ENCODE peak calls at places on chromosome 19, in four cellular contexts. S, R, D and A are unnamed samples.

GRCh38 chr19:49409441-49410029 is 13.7 kb downstream of the PTH2 start:
- DNase-seq in S (no peak), R (no peak), D (no peak), A (no peak)

GRCh38 chr19:13461536-13461935 is 44.7 kb downstream of the CACNA1A start:
- DNase-seq in S (no peak), R (no peak), D (no peak), A (no peak)

GRCh38 chr19:11238781-11239376 is 540 bp upstream of the ANGPTL8 start:
- DNase-seq in S (no peak), R (no peak), D (no peak), A (no peak)

GRCh38 chr19:39953915-39954314 is 17.1 kb upstream of the PSMC4 start:
- DNase-seq in S (no peak), R (no peak), D (no peak), A (no peak)

GRCh38 chr19:43525836-43526771 is 897 bp downstream of the ETHE1 start:
- DNase-seq in S (peak; percentile 20), R (no peak), D (peak; percentile 68), A (no peak)

GRCh38 chr19:1455002-1455335 is 5.0 kb downstream of the APC2 start:
- DNase-seq in S (no peak), R (no peak), D (no peak), A (no peak)

GRCh38 chr19:35528218-35529038 is at the start of gene SBSN:
- DNase-seq in S (no peak), R (no peak), D (no peak), A (no peak)

GRCh38 chr19:50721441-50722137 is 1.6 kb upstream of the CLEC11A start:
- DNase-seq in S (no peak), R (no peak), D (no peak), A (no peak)

GRCh38 chr19:58007285-58007684 is 4.7 kb upstream of the ZNF606 start:
- DNase-seq in S (no peak), R (peak; percentile 42), D (no peak), A (no peak)

GRCh38 chr19:12801466-12802266 is at the start of the genes PRDX2 and THSD8:
- DNase-seq in S (peak; percentile 79), R (peak; percentile 82), D (peak; percentile 91), A (peak; percentile 89)

GRCh38 chr19:47040869-47041268 is 7.6 kb downstream of the TMEM160 start:
- DNase-seq in S (no peak), R (no peak), D (no peak), A (no peak)

GRCh38 chr19:35272122-35272715 is 3.5 kb downstream of the USF2 start:
- DNase-seq in S (no peak), R (no peak), D (no peak), A (no peak)

GRCh38 chr19:35107541-35107939 is 8.1 kb upstream of the FXYD3 start:
- DNase-seq in S (no peak), R (no peak), D (no peak), A (peak; percentile 80)

GRCh38 chr19:44943801-44944249 is 1.8 kb downstream of the APOC4 start:
- DNase-seq in S (peak; percentile 37), R (no peak), D (no peak), A (peak; percentile 82)

GRCh38 chr19:45154064-45154827 is 6.5 kb downstream of the NKPD1 start:
- DNase-seq in S (no peak), R (peak; percentile 82), D (no peak), A (no peak)

GRCh38 chr19:47227347-47228167 is 3.4 kb downstream of the BBC3 start:
- DNase-seq in S (peak; percentile 93), R (peak; percentile 92), D (peak; percentile 77), A (peak; percentile 98)

GRCh38 chr19:50333235-50333736 is 4.1 kb upstream of the KCNC3 start:
- DNase-seq in S (peak; percentile 88), R (peak; percentile 91), D (peak; percentile 85), A (peak; percentile 91)

GRCh38 chr19:33275559-33275932 is 26.8 kb downstream of the CEBPA start:
- DNase-seq in S (no peak), R (no peak), D (no peak), A (no peak)

GRCh38 chr19:34310494-34310981 is 54.5 kb upstream of the GPI start:
- DNase-seq in S (no peak), R (no peak), D (no peak), A (peak; percentile 40)

GRCh38 chr19:51259348-51260245 is 8.7 kb downstream of the SIGLECL1 start:
- DNase-seq in S (peak; percentile 18), R (peak; percentile 25), D (no peak), A (no peak)

GRCh38 chr19:13463296-13463695 is 43.0 kb downstream of the CACNA1A start:
- DNase-seq in S (no peak), R (no peak), D (no peak), A (no peak)

GRCh38 chr19:16737909-16738308 is 18.3 kb downstream of the NWD1 start:
- DNase-seq in S (no peak), R (no peak), D (no peak), A (no peak)

GRCh38 chr19:1461862-1462261 is 11.9 kb downstream of the APC2 start:
- DNase-seq in S (no peak), R (no peak), D (no peak), A (no peak)

GRCh38 chr19:18496980-18497256 is 25.0 kb downstream of the ELL start:
- DNase-seq in S (no peak), R (no peak), D (no peak), A (no peak)
- H3K27ac ChIP-seq in S (no peak overlapping the region), R (no peak overlapping the region), D (peak overlapping the region; percentile 67), A (no peak overlapping the region)

DNA sequence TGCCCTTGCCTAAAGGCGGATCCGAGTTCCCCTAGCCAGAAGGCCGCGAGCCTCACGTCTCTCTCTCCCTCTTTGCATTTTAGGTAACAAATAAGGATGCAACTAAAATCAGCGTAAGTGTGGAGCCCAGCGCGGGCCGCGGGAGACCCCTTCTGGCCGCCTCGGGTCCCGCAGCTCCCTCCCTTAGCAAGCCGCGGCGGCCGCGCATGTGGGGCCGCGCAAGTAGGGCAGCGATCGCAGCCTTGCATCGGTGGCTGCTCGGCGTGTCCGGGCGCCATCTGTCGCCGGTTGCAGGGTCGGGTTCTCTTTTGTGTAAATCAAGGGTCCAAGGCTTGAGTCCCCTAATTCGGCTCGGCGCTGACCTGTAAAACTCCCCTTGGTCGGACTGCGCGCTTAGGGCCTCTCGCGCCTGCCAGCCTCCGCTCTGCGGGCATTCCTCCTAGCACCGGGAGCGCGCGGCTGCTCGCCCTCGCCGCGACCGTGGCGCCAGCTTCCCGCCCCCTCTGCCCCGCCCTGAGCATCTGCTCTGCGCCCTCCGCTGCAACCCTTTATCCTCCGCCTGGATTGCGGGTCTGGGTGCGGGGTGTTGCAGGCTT is 2.7 kb downstream of the VSTM2B start:
- DNase-seq in S (peak; percentile 51), R (peak; percentile 67), D (peak; percentile 54), A (peak; percentile 66)
- H3K4me3 ChIP-seq in S (peak overlapping the region; percentile 56), R (peak overlapping the region; percentile 26), D (no peak overlapping the region), A (peak overlapping the region; percentile 37)

DNA sequence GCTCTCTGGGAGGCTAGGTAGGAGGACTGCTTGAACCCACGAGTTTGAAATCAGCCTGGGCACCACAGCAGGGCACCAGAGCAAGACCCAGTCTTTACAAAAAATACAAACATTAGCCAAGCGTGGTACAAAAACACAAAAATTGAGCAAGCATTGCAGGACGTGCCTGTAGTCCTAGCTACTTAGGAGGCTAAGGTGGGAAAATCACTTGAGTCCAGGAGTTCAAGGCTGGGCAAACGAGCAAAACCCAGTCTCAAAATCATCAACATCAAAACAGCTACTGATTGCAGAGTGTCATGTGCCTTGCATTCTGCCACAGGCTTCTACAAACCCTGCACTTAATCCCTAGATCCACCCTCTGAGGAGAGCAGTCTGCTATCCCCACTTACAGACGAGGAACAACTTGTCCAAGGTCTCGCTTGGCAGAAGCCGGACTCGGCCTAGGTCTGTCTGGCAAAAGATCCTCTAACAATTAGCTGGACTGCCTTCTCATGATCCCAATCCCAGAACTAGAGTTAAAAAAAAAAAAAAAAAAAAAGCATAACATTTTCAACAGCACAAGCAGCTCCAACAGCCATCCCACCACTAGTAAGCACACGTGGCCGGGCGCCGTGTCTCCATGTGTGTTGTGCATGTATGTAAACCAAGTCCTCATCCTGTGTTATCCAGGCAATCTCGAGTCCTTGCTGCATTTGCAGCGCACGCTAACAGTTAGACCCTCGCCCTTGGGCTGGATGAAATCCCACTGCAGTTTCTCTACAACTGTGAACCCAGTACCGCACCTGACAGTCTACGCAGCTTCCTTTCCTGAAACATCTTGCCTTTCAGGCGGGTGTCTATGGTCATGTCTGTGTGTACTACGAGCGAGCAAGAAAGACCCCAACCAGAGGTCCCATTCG is 2.0 kb downstream of the PPP6R1 start:
- DNase-seq in S (no peak), R (no peak), D (no peak), A (no peak)
- H3K27ac ChIP-seq in S (peak overlapping the region; percentile 90), R (no peak overlapping the region), D (peak overlapping the region; percentile 97), A (no peak overlapping the region)

DNA sequence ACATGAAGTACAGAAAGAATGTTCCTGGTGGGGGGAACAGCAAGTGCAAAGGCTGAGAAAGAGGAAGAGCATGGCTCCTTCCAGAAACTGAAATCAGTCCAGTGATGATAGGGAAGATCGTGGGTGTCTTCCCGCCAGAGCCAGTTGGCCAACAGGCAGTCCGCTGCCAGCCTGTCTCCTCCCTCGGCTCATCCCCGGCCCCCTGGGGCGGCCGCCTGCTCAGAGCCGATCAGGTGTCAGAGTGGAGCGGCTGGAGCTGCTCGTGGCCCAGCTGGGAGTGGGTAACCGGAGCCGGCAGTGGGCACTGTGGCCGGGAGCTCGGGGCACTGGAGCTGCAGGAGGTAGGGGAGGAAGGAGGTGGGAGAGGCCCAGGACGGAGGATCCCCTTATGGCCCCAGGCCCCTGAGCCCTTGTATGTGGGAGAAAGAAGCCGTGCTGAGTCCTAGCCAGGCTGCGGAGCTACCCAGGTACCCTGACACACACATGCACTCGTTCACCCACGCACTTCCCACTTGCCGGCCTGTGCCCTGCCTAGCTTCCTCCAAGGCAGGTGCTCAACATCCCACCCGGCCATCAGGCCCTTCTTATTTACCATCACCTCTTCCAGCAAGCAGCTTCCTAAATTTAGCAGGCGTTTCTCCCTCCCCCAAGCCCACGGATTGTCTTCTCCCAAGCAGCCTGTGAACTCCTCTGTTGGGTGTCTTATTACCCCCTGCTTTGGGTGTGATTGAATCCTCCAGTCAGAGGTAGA is 1.7 kb downstream of the ANKRD24 start:
- DNase-seq in S (no peak), R (peak; percentile 87), D (no peak), A (no peak)
- H3K4me3 ChIP-seq in S (no peak overlapping the region), R (peak overlapping the region; percentile 26), D (no peak overlapping the region), A (no peak overlapping the region)